ENCODE peak calls at places on chromosomes 1 and 21, in eight cellular contexts. L is HTR-8/SVneo, Y is iris pigment epithelial cell, D is fibroblast of the conjunctiva, N is brain pericyte, R is HFF-Myc, U is globus pallidus, E is skeletal muscle cell. I is an unnamed sample.

GRCh38 chr1:205570173-205570501 is 61.7 kb downstream of the ELK4 start:
- DNase-seq in R (no peak), D (no peak), N (no peak), L (no peak), U (no peak), Y (no peak), E (no peak), I (no peak)

GRCh38 chr1:212819704-212820103 is 27.7 kb downstream of the SPATA45 start:
- DNase-seq in R (no peak), U (no peak), Y (peak; percentile 87), D (no peak), N (no peak), L (no peak), E (no peak), I (no peak)

GRCh38 chr1:77037038-77037437 is 169.8 kb downstream of the ST6GALNAC5 start:
- DNase-seq in Y (no peak), E (no peak), L (no peak), U (no peak), R (no peak), D (no peak), N (no peak), I (no peak)

GRCh38 chr1:54016343-54017282 is 1.4 kb downstream of the LDLRAD1 start:
- DNase-seq in Y (peak; percentile 78), N (peak; percentile 75), U (no peak), L (no peak), D (peak; percentile 10), R (peak; percentile 24), E (no peak), I (no peak)

GRCh38 chr1:175891783-175892309 is 148.5 kb upstream of the TNR start:
- DNase-seq in N (no peak), R (no peak), L (no peak), U (no peak), Y (no peak), D (no peak), E (no peak), I (no peak)

GRCh38 chr1:235317179-235317578 is 10.8 kb downstream of the ARID4B start:
- DNase-seq in U (no peak), L (no peak), D (no peak), N (no peak), R (no peak), Y (no peak), E (no peak), I (no peak)

GRCh38 chr1:57276916-57277315 is 146.9 kb downstream of the DAB1 start:
- DNase-seq in R (no peak), E (no peak), Y (no peak), N (no peak), L (no peak), U (no peak), D (no peak), I (no peak)

GRCh38 chr21:26199471-26199870 is 28.9 kb upstream of the APP start:
- DNase-seq in D (no peak), L (no peak), N (no peak), E (peak; percentile 36), Y (peak; percentile 69), U (no peak), R (no peak), I (no peak)

GRCh38 chr1:188769181-188769580 is 1708.5 kb downstream of the BRINP3 start:
- DNase-seq in R (no peak), U (no peak), L (no peak), D (no peak), E (no peak), N (no peak), Y (no peak), I (no peak)

GRCh38 chr1:155979525-155980343 is 1.4 kb upstream of the ARHGEF2 start:
- DNase-seq in Y (no peak), D (no peak), R (no peak), L (no peak), N (no peak), U (no peak), E (no peak), I (no peak)

GRCh38 chr1:247077234-247077633 is 1.4 kb downstream of the ZNF670 start:
- DNase-seq in E (no peak), R (no peak), Y (peak; percentile 16), L (peak; percentile 37), D (no peak), N (no peak), U (no peak), I (no peak)

GRCh38 chr1:56360021-56360420 is 219.3 kb downstream of the PLPP3 start:
- DNase-seq in D (no peak), Y (peak; percentile 11), N (no peak), U (no peak), R (no peak), L (no peak), E (no peak), I (no peak)

GRCh38 chr1:84721152-84721551 is 30.9 kb upstream of the SSX2IP start:
- DNase-seq in N (no peak), R (no peak), Y (peak; percentile 72), E (peak; percentile 39), U (peak; percentile 10), L (no peak), D (no peak), I (no peak)

GRCh38 chr1:245807954-245808719 is 653.4 kb downstream of the KIF26B start:
- DNase-seq in D (no peak), E (no peak), R (no peak), Y (no peak), N (no peak), L (no peak), U (no peak), I (no peak)

GRCh38 chr1:218482683-218483082 is 137.5 kb downstream of the TGFB2 start:
- DNase-seq in U (no peak), E (peak; percentile 82), R (no peak), L (no peak), Y (peak; percentile 92), N (no peak), D (peak; percentile 85), I (no peak)

GRCh38 chr1:160748877-160749269 is 9.8 kb downstream of the SLAMF7 start:
- DNase-seq in Y (peak; percentile 44), R (no peak), U (no peak), E (no peak), D (no peak), N (no peak), L (no peak), I (no peak)

GRCh38 chr21:42522271-42522670 is 8.6 kb downstream of the SLC37A1 start:
- DNase-seq in Y (no peak), N (no peak), U (no peak), E (no peak), R (no peak), L (no peak), D (no peak), I (no peak)

GRCh38 chr1:203286161-203286984 is 18.9 kb upstream of the BTG2 start:
- DNase-seq in E (no peak), N (no peak), D (no peak), L (no peak), U (peak; percentile 88), R (no peak), Y (no peak), I (no peak)

GRCh38 chr1:113041569-113042335 is 31.2 kb upstream of the LRIG2 start:
- DNase-seq in D (no peak), Y (no peak), N (peak; percentile 3), L (no peak), U (peak; percentile 93), R (no peak), E (no peak), I (no peak)

GRCh38 chr1:204842892-204843291 is 27.8 kb upstream of the NFASC start:
- DNase-seq in L (no peak), Y (no peak), R (no peak), D (no peak), U (peak; percentile 93), N (no peak), E (no peak), I (no peak)

GRCh38 chr1:248821641-248822040 is 4.1 kb downstream of the SH3BP5L start:
- DNase-seq in E (no peak), L (no peak), U (no peak), D (no peak), N (no peak), Y (no peak), R (no peak), I (no peak)